ENCODE peak calls at places on chromosomes 7 and 10, in eight cellular contexts. R is tibial nerve; P is testis; B is dorsolateral prefrontal cortex; X is OCI-LY7; H is stomach; I is GM23338; G is CD8-positive, alpha-beta T cell. J is an unnamed sample.

GRCh38 chr10:61280303-61280702 is 172.9 kb downstream of the TMEM26 start:
- DNase-seq in G (no peak), B (no peak), R (no peak), I (no peak), X (no peak), H (no peak), P (no peak), J (peak)

GRCh38 chr7:133853706-133854276 is 273.3 kb upstream of the LRGUK start:
- DNase-seq in R (no peak), H (peak), G (no peak), P (peak), X (peak), I (peak), B (peak), J (peak)

GRCh38 chr10:132666733-132667612 is 119.0 kb downstream of the NKX6-2 start:
- DNase-seq in P (no peak), I (no peak), X (no peak), B (no peak), R (no peak), G (no peak), H (no peak), J (no peak)

GRCh38 chr7:144842377-144842851 is 6.6 kb upstream of the TPK1 start:
- DNase-seq in B (no peak), X (no peak), R (peak), H (peak), P (no peak), G (no peak), I (peak), J (no peak)

GRCh38 chr7:39417642-39418041 is 148.6 kb upstream of the YAE1 start:
- DNase-seq in R (no peak), B (no peak), H (no peak), X (no peak), I (no peak), P (no peak), G (no peak), J (no peak)

GRCh38 chr10:61662794-61663259 is at the start of gene CABCOCO1:
- DNase-seq in B (peak), H (peak), P (peak), X (no peak), G (no peak), R (peak), I (peak), J (peak)

GRCh38 chr7:38398725-38399321 is 125.4 kb upstream of the TARP start:
- DNase-seq in I (peak), G (no peak), R (peak), B (peak), X (peak), H (peak), P (peak), J (peak)

GRCh38 chr7:134789967-134790685 is 10.7 kb downstream of the CALD1 start:
- DNase-seq in P (peak), G (no peak), B (no peak), X (no peak), R (peak), H (no peak), I (no peak), J (peak)

GRCh38 chr10:11162828-11163599 is 145.3 kb downstream of the CELF2 start:
- DNase-seq in G (peak), I (no peak), R (peak), H (peak), X (peak), P (peak), B (no peak), J (peak)

GRCh38 chr10:100887761-100888296 is 24.9 kb upstream of the SLF2 start:
- DNase-seq in X (no peak), R (no peak), H (no peak), P (no peak), I (no peak), G (no peak), B (no peak), J (no peak)

GRCh38 chr10:15427836-15428414 is 56.8 kb upstream of the FAM171A1 start:
- DNase-seq in H (no peak), X (peak), P (no peak), R (no peak), B (no peak), G (no peak), I (peak), J (peak)

GRCh38 chr10:13310518-13311176 is 10.8 kb upstream of the PHYH start:
- DNase-seq in R (no peak), I (no peak), P (no peak), G (no peak), B (no peak), H (no peak), X (no peak), J (no peak)

GRCh38 chr7:79785556-79785955 is 332.1 kb upstream of the MAGI2 start:
- DNase-seq in X (no peak), B (no peak), R (no peak), I (no peak), H (no peak), P (no peak), G (no peak), J (no peak)

GRCh38 chr7:8035190-8035589 is 66.6 kb downstream of the GLCCI1 start:
- DNase-seq in P (no peak), B (no peak), X (no peak), I (peak), H (no peak), R (no peak), G (no peak), J (no peak)

GRCh38 chr7:73978681-73979563 is 49.1 kb upstream of the ELN start:
- DNase-seq in X (peak), G (no peak), R (no peak), H (peak), P (no peak), B (no peak), I (peak), J (peak)

GRCh38 chr7:66236713-66237303 is 31.7 kb downstream of the TPST1 start:
- DNase-seq in G (no peak), I (no peak), X (no peak), B (no peak), P (no peak), R (no peak), H (no peak), J (no peak)

GRCh38 chr10:123831259-123831658 is 60.3 kb downstream of the CPXM2 start:
- DNase-seq in X (no peak), B (no peak), R (no peak), P (no peak), I (no peak), G (no peak), H (no peak), J (no peak)

GRCh38 chr7:132464740-132465139 is 111.5 kb downstream of the PLXNA4 start:
- DNase-seq in I (no peak), H (no peak), G (no peak), P (no peak), X (no peak), B (no peak), R (no peak), J (no peak)

GRCh38 chr7:36870625-36871354 is 146.5 kb upstream of the AOAH start:
- DNase-seq in I (no peak), H (no peak), B (no peak), R (no peak), X (no peak), P (no peak), G (no peak), J (no peak)

GRCh38 chr10:13839430-13839986 is 252.7 kb downstream of the PRPF18 start:
- DNase-seq in I (no peak), H (no peak), G (no peak), P (no peak), B (no peak), R (no peak), X (no peak), J (peak)

GRCh38 chr7:10889266-10889898 is 84.3 kb upstream of the PHF14 start:
- DNase-seq in B (peak), I (peak), H (peak), P (peak), X (peak), G (no peak), R (no peak), J (peak)

GRCh38 chr10:6199131-6199733 is 3.5 kb upstream of the PFKFB3 start:
- DNase-seq in X (no peak), B (no peak), H (peak), R (no peak), I (no peak), P (no peak), G (no peak), J (no peak)

DNA sequence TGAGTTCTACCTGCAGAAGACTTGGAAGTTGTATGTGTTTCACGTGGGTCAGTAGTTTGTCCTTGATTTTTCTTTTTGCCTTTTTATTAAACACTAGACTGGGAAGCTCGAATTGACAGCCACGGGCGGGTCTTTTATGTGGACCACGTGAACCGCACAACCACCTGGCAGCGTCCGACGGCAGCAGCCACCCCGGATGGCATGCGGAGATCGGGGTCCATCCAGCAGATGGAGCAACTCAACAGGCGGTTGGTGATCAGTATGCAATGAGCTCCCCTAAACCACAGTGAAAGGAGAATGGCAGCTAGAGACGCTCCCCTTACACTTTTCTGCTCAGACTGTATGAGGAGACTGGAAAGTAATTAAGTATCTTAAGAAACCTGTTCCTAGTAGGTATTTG is 126.7 kb upstream of the STK17A start:
- DNase-seq in R (no peak), X (no peak), P (no peak), B (no peak), H (no peak), I (peak), G (no peak), J (peak)
- TF ChIP-seq CTCF in R (no peak), X (no peak), P (no peak), B (peak), H (no peak), I (peak), G (no peak), J (no peak)

DNA sequence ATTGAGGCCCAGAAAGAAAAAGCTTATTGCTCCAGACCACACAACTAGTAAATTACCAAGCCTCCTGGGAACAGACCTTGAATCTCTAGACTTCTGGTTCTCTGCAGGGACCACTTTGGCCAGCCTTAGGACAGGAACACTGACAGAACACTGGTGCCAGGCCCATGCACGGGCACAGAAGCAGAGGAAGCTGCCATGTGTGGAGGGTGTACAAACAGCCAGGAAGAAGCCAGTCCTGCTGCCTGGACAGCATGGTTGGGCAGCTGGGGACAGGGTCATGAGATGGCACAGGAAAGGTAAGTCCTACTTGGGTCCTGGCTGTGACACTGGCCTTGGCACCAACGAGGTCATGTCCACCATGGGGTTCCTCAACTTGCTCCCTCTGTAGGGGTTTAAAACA is 19.2 kb downstream of the MMRN2 start:
- DNase-seq in X (no peak), B (no peak), P (no peak), G (no peak), H (no peak), R (no peak), I (no peak), J (no peak)
- H3K27ac ChIP-seq in X (no peak), B (no peak), P (no peak), G (no peak), H (no peak), R (no peak), I (no peak), J (no peak)

DNA sequence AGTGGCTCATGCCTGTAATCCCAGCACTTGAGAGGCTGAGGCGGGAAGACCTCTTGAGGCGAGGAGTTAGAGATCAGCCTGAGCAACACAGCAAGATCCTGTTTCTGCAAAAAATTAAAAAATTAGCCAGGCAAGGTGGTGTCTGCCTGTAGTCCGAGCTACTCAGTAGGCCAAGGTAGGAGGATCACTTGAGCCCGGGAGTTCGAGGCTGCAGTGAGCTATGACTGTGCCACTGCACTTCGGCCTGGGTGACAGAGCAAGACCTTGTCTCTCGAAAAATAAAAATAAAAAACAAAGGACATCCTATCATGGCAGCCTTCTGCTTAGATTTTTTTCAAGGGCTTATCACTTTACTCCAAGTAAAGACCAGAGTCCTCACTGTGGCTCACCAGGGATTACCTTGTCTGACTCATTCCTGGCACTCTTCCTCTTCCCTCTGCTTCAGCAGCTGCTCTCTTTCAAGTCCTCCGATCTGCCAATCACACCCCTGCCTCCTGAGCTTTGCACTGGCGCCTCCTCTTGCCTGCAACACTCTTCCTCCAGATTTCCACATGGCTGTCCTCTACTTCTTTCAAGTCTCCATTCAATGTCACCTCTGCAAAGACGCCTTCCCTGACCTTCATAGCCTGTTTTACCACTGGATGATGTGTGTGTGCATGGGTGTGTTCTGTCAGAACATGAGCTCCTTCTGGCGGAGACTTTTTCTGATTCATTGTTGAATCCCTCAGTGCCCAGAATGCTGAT is 7.7 kb downstream of the PRTFDC1 start:
- DNase-seq in X (no peak), B (no peak), R (no peak), I (no peak), P (no peak), H (peak), G (no peak), J (peak)
- TF ChIP-seq CTCF in X (no peak), B (no peak), R (no peak), I (peak), P (no peak), H (no peak), G (no peak), J (peak)

GRCh38 chr10:17954856-17955255 is 3.1 kb downstream of the SLC39A12 start:
- DNase-seq in X (no peak), I (no peak), G (no peak), R (no peak), P (no peak), B (no peak), H (no peak), J (no peak)

GRCh38 chr10:17950726-17951125 is 992 bp upstream of the SLC39A12 start:
- DNase-seq in X (no peak), H (no peak), P (no peak), I (no peak), B (no peak), R (no peak), G (no peak), J (no peak)

DNA sequence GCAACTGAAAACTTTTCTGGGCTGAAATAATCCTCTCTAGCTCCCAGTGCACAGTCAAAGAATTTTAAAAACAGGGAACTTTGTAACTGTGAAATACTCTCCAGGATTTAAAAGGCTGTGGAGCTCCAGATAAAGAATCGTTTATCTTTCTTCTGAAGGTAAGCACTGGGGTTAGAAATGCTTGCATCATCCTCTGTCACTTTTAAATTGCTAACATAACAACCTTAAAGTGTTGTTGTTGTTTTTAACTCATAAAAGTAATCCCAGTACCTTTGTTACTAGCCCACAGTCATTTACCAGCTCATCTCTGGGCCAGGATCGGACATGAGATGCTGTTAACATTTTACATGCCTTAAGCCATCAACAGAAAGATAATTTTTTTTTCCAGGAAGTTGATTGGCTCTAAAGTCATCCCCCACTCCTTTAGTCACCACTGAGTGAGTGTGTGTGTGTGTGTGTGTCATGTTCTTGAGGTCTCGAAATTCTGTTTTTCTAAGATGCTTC is at the start of gene SLC39A12:
- DNase-seq in H (no peak), P (no peak), G (no peak), B (no peak), R (no peak), X (no peak), I (no peak), J (peak)
- H3K27ac ChIP-seq in H (no peak), P (no peak), G (no peak), B (no peak), R (no peak), X (no peak), I (no peak), J (no peak)

GRCh38 chr10:45379891-45380540 is 6.0 kb downstream of the ALOX5 start:
- DNase-seq in R (no peak), X (no peak), P (peak), B (no peak), G (no peak), H (no peak), I (no peak), J (no peak)
- TF ChIP-seq CTCF in R (no peak), X (no peak), P (no peak), B (no peak), G (no peak), H (no peak), I (no peak), J (no peak)

GRCh38 chr10:18527692-18528091 is 123.7 kb downstream of the NSUN6 start:
- DNase-seq in H (no peak), R (no peak), I (no peak), G (no peak), B (no peak), X (no peak), P (no peak), J (no peak)

GRCh38 chr10:18523025-18523424 is 128.4 kb downstream of the NSUN6 start:
- DNase-seq in I (no peak), X (no peak), R (no peak), P (no peak), B (no peak), H (no peak), G (no peak), J (no peak)

GRCh38 chr10:18532881-18533535 is 118.4 kb downstream of the NSUN6 start:
- DNase-seq in R (no peak), B (peak), P (no peak), H (no peak), X (no peak), G (no peak), I (no peak), J (no peak)

GRCh38 chr10:18523858-18524257 is 127.5 kb downstream of the NSUN6 start:
- DNase-seq in R (no peak), B (no peak), H (no peak), G (no peak), I (no peak), P (no peak), X (no peak), J (no peak)

DNA sequence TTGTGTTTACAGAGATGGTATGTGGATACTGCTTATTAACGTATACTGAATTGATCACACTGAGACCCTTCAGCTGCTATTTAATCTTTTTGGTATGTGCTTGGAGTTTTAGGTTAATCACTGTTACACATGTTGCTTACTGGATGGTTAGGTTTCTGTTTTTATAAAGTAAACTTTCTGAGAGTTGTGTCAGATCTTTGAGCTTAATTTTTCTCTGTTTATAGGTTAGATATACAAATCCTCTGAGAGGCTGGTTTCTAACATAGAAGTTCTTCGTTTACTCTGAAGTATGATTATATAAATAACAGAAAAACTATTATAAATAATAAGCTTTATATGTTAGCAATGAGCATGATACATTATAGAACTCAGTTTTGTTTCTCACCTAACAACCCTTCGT is 123.1 kb downstream of the NSUN6 start:
- DNase-seq in R (no peak), P (no peak), B (no peak), H (no peak), G (no peak), X (no peak), I (no peak), J (no peak)
- H3K27ac ChIP-seq in R (no peak), P (no peak), B (no peak), H (no peak), G (no peak), X (no peak), I (no peak), J (no peak)

J was measured in cardiac muscle cell.